ENCODE peak calls at places on chromosome 2, in seven cellular contexts. C, G, P, Y, F, H and Q are unnamed samples.

GRCh38 chr2:219016721-219017120 is 23.5 kb upstream of the CRYBA2 start:
- DNase-seq in C (no peak), G (no peak), P (no peak), Y (no peak), F (no peak), H (no peak), Q (no peak)

GRCh38 chr2:182694189-182694588 is 21.9 kb upstream of the DNAJC10 start:
- DNase-seq in C (no peak), G (no peak), P (no peak), Y (no peak), F (no peak), H (no peak), Q (no peak)

GRCh38 chr2:224022474-224022873 is 16.6 kb downstream of the SERPINE2 start:
- DNase-seq in C (no peak), G (no peak), P (no peak), Y (no peak), F (no peak), H (no peak), Q (no peak)

GRCh38 chr2:136434251-136434715 is 316.3 kb upstream of the CXCR4 start:
- DNase-seq in C (no peak), G (no peak), P (no peak), Y (no peak), F (no peak), H (no peak), Q (no peak)

GRCh38 chr2:199973703-199974102 is 18.3 kb downstream of the MAIP1 start:
- DNase-seq in C (peak; percentile 62), G (no peak), P (no peak), Y (peak; percentile 15), F (no peak), H (no peak), Q (no peak)

GRCh38 chr2:70549064-70549710 is 4.4 kb downstream of the TGFA start:
- DNase-seq in C (no peak), G (no peak), P (no peak), Y (no peak), F (no peak), H (no peak), Q (no peak)

GRCh38 chr2:85666435-85666924 is 1.5 kb downstream of the SFTPB start:
- DNase-seq in C (no peak), G (no peak), P (no peak), Y (no peak), F (no peak), H (no peak), Q (no peak)

GRCh38 chr2:33602216-33602830 is 3.2 kb upstream of the FAM98A start:
- DNase-seq in C (no peak), G (no peak), P (no peak), Y (no peak), F (no peak), H (no peak), Q (no peak)

GRCh38 chr2:172066394-172066863 is 18.9 kb upstream of the DLX1 start:
- DNase-seq in C (no peak), G (no peak), P (no peak), Y (no peak), F (no peak), H (no peak), Q (no peak)

GRCh38 chr2:15058015-15058414 is 425.5 kb downstream of the LRATD1 start:
- DNase-seq in C (peak; percentile 10), G (no peak), P (no peak), Y (no peak), F (no peak), H (no peak), Q (no peak)

GRCh38 chr2:165666605-165667004 is 127.4 kb downstream of the GALNT3 start:
- DNase-seq in C (no peak), G (no peak), P (no peak), Y (no peak), F (no peak), H (no peak), Q (no peak)
- TF ChIP-seq CTCF in C (no peak), G (no peak), P (no peak), Y (no peak), F (no peak), H (no peak), Q (no peak)

GRCh38 chr2:9114457-9114856 is 92.2 kb upstream of the ASAP2 start:
- DNase-seq in C (peak; percentile 19), G (no peak), P (no peak), Y (no peak), F (no peak), H (no peak), Q (no peak)
- TF ChIP-seq CTCF in C (peak; percentile 7), G (no peak), P (peak; percentile 8), Y (no peak), F (no peak), H (no peak), Q (no peak)

DNA sequence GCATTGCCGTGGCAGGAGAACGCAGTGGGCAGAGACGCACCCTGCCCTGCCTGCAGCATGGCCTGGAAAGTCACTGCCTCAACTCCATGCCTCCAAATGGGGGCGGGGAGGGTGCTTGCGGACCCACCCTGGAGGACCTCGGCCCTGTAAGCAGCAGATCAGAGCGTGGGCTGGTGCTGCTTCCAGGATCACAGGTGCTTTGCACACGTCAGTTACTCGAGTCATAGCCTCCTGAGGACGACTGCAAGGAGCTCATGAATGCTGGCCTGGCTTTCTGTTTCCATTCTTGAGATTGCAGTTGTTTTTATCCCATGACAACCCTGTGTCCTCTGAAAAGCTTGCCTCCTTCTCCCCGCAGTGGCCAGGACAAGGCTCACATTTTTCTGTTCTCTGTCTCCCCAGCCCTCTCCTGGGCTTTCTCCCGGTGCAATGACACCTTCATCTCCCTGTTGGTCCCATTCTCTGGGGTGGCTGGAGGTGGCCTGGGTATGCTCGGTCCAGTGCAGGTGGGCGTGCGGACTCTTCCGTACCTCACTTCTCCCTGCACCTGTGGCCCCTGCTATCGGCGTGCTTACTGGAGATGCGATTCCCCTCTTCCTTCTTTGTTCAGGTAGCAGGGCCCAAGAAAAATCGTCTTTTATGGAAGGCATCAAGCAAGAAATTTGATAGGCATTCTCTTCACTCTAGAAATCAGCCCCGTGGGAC is 208.0 kb downstream of the GBX2 start:
- DNase-seq in C (no peak), G (no peak), P (no peak), Y (no peak), F (no peak), H (no peak), Q (no peak)
- TF ChIP-seq CTCF in C (no peak), G (no peak), P (no peak), Y (no peak), F (no peak), H (no peak), Q (no peak)

GRCh38 chr2:149332364-149332763 is 2.0 kb downstream of the LYPD6 start:
- DNase-seq in C (no peak), G (no peak), P (no peak), Y (no peak), F (no peak), H (no peak), Q (no peak)

GRCh38 chr2:149331023-149331400 is 625 bp downstream of the LYPD6 start:
- DNase-seq in C (no peak), G (no peak), P (no peak), Y (no peak), F (no peak), H (no peak), Q (no peak)

GRCh38 chr2:149330127-149331022 is at the start of gene LYPD6:
- DNase-seq in C (peak; percentile 45), G (peak; percentile 84), P (peak; percentile 68), Y (peak; percentile 53), F (peak; percentile 77), H (no peak), Q (peak; percentile 71)

GRCh38 chr2:149329470-149330126 is 789 bp upstream of the LYPD6 start:
- DNase-seq in C (peak; percentile 30), G (peak; percentile 64), P (peak; percentile 85), Y (peak; percentile 51), F (peak; percentile 24), H (peak; percentile 31), Q (peak; percentile 23)

GRCh38 chr2:149329068-149329467 is 1.3 kb upstream of the LYPD6 start:
- DNase-seq in C (no peak), G (no peak), P (peak; percentile 67), Y (no peak), F (no peak), H (no peak), Q (no peak)
- TF ChIP-seq CTCF in C (peak; percentile 32), G (peak; percentile 25), P (peak; percentile 62), Y (peak; percentile 27), F (no peak), H (peak; percentile 41), Q (peak; percentile 7)

GRCh38 chr2:231714639-231715498 is 6.5 kb downstream of the PTMA start:
- DNase-seq in C (peak; percentile 43), G (peak; percentile 91), P (peak; percentile 91), Y (peak; percentile 65), F (peak; percentile 80), H (no peak), Q (peak; percentile 83)

GRCh38 chr2:231715988-231716616 is 7.8 kb downstream of the PTMA start:
- DNase-seq in C (peak; percentile 36), G (no peak), P (no peak), Y (no peak), F (no peak), H (no peak), Q (no peak)

GRCh38 chr2:231716641-231717280 is 8.4 kb downstream of the PTMA start:
- DNase-seq in C (peak; percentile 24), G (no peak), P (no peak), Y (no peak), F (no peak), H (no peak), Q (no peak)

GRCh38 chr2:231713738-231714638 is 5.7 kb downstream of the PTMA start:
- DNase-seq in C (peak; percentile 91), G (peak; percentile 91), P (peak; percentile 87), Y (peak; percentile 88), F (peak; percentile 88), H (peak; percentile 76), Q (peak; percentile 95)

GRCh38 chr2:231715499-231715837 is 7.1 kb downstream of the PTMA start:
- DNase-seq in C (no peak), G (no peak), P (no peak), Y (no peak), F (no peak), H (no peak), Q (peak; percentile 37)
- TF ChIP-seq CTCF in C (no peak), G (no peak), P (no peak), Y (peak; percentile 24), F (no peak), H (no peak), Q (no peak)

GRCh38 chr2:181038796-181039195 is 58.4 kb downstream of the UBE2E3 start:
- DNase-seq in C (peak; percentile 56), G (no peak), P (no peak), Y (no peak), F (no peak), H (no peak), Q (no peak)
- TF ChIP-seq CTCF in C (no peak), G (no peak), P (no peak), Y (no peak), F (no peak), H (no peak), Q (no peak)

DNA sequence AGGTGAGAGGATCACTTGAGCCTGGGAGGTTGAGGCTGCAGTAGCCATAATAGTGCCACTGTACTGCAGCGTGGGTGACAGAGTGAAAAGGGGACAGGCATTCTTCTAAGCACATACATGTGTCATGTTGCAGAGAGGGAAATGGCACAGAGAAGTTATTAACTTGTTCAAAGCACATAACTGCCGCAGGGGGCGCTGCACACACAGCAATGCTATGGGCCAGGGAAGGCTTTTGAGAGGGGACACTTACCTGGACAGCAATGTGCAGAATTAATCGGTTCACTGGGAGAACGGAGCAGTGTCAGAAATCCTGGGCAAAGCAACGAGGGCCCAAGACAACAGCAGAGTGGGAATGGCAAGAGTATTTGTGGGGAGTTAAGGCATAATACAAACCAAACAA is 2.4 kb downstream of the SCYGR8 start:
- DNase-seq in C (peak; percentile 12), G (peak; percentile 53), P (peak; percentile 26), Y (peak; percentile 10), F (no peak), H (no peak), Q (no peak)
- TF ChIP-seq CTCF in C (peak; percentile 40), G (peak; percentile 49), P (peak; percentile 67), Y (peak; percentile 39), F (no peak), H (peak; percentile 63), Q (no peak)